ENCODE peak calls at places on chromosomes 16 and 17, in ten cellular contexts. B is COLO829; U is ELF-1; T is activated T-cell treated with anti-CD3 and anti-CD28 coated beads, Interleukin-2, amount 50 U/mL, for 4 hours; O is skeletal muscle cell; E is body of pancreas; R is NB4; G is stimulated activated CD4-positive, alpha-beta T cell treated with anti-CD3 and anti-CD28 coated beads, Interleukin-2, amount 100 ng/mL, for 48 hours; K is hepatic stellate cell; W is CD4-positive, alpha-beta memory T cell. H is an unnamed sample.

GRCh38 chr16:84839054-84839453 is 19.3 kb downstream of the CRISPLD2 start:
- DNase-seq in B (no peak), U (no peak), T (no peak), O (no peak), E (peak), R (no peak), G (no peak), K (no peak), W (no peak), H (no peak)

GRCh38 chr17:7380321-7380720 is 568 bp upstream of the TNK1 start:
- DNase-seq in B (no peak), U (peak), T (no peak), O (no peak), E (peak), R (no peak), G (no peak), K (no peak), W (no peak), H (no peak)

GRCh38 chr17:35127751-35128514 is 6.5 kb downstream of the FNDC8 start:
- DNase-seq in B (no peak), U (no peak), T (no peak), O (no peak), E (peak), R (no peak), G (no peak), K (no peak), W (no peak), H (peak)

GRCh38 chr16:57530104-57530522 is 6.3 kb downstream of the CCDC102A start:
- DNase-seq in B (peak), U (no peak), T (peak), O (peak), E (no peak), R (peak), G (peak), K (peak), W (peak), H (no peak)

GRCh38 chr17:67280279-67280678 is 35.3 kb upstream of the HELZ start:
- DNase-seq in B (no peak), U (no peak), T (no peak), O (peak), E (peak), R (no peak), G (no peak), K (no peak), W (no peak), H (no peak)

GRCh38 chr17:12990926-12991325 is 26.9 kb downstream of the ELAC2 start:
- DNase-seq in B (no peak), U (no peak), T (no peak), O (no peak), E (no peak), R (no peak), G (no peak), K (no peak), W (no peak), H (no peak)

GRCh38 chr16:79278506-79278905 is 322.0 kb downstream of the MAF start:
- DNase-seq in B (no peak), U (no peak), T (peak), O (no peak), E (no peak), R (no peak), G (peak), K (no peak), W (peak), H (no peak)

GRCh38 chr17:68461589-68461988 is 4.3 kb upstream of the WIPI1 start:
- DNase-seq in B (no peak), U (no peak), T (no peak), O (no peak), E (peak), R (no peak), G (peak), K (no peak), W (no peak), H (no peak)

GRCh38 chr16:56637814-56638750 is at the start of gene MT1A:
- DNase-seq in B (no peak), U (peak), T (no peak), O (no peak), E (peak), R (no peak), G (no peak), K (peak), W (no peak), H (no peak)

GRCh38 chr16:72434159-72434558 is 262.2 kb upstream of the PMFBP1 start:
- DNase-seq in B (no peak), U (no peak), T (no peak), O (peak), E (no peak), R (peak), G (no peak), K (no peak), W (no peak), H (no peak)

GRCh38 chr17:6070280-6070894 is at the start of gene WSCD1:
- DNase-seq in B (no peak), U (no peak), T (no peak), O (no peak), E (peak), R (no peak), G (no peak), K (no peak), W (no peak), H (no peak)

GRCh38 chr16:83996481-83997252 is 28.6 kb downstream of the NECAB2 start:
- DNase-seq in B (no peak), U (no peak), T (no peak), O (no peak), E (no peak), R (no peak), G (no peak), K (no peak), W (no peak), H (no peak)

GRCh38 chr16:28311913-28312312 is 19.6 kb downstream of the SBK1 start:
- DNase-seq in B (no peak), U (no peak), T (peak), O (no peak), E (no peak), R (no peak), G (no peak), K (no peak), W (no peak), H (no peak)

GRCh38 chr17:75555679-75556153 is 30.2 kb downstream of the LLGL2 start:
- DNase-seq in B (no peak), U (no peak), T (no peak), O (no peak), E (no peak), R (no peak), G (no peak), K (no peak), W (no peak), H (no peak)

GRCh38 chr16:87686697-87687570 is 78.9 kb downstream of the KLHDC4 start:
- DNase-seq in B (no peak), U (no peak), T (no peak), O (no peak), E (no peak), R (peak), G (no peak), K (peak), W (no peak), H (no peak)

GRCh38 chr17:82235056-82235774 is 6.4 kb downstream of the SLC16A3 start:
- DNase-seq in B (no peak), U (no peak), T (no peak), O (no peak), E (no peak), R (no peak), G (no peak), K (no peak), W (no peak), H (no peak)

GRCh38 chr16:12147681-12148479 is 171.3 kb downstream of the SNX29 start:
- DNase-seq in B (no peak), U (peak), T (no peak), O (no peak), E (no peak), R (peak), G (no peak), K (no peak), W (no peak), H (no peak)

GRCh38 chr17:67433248-67433924 is 56.3 kb downstream of the PITPNC1 start:
- DNase-seq in B (no peak), U (peak), T (no peak), O (no peak), E (no peak), R (no peak), G (no peak), K (no peak), W (no peak), H (no peak)

GRCh38 chr16:82990155-82990554 is 363.4 kb downstream of the CDH13 start:
- DNase-seq in B (no peak), U (no peak), T (no peak), O (peak), E (no peak), R (no peak), G (no peak), K (peak), W (no peak), H (peak)

GRCh38 chr16:88799569-88800276 is 3.9 kb upstream of the CDT1 start:
- DNase-seq in B (no peak), U (no peak), T (no peak), O (no peak), E (no peak), R (peak), G (no peak), K (no peak), W (no peak), H (no peak)

GRCh38 chr17:65558683-65559311 is 2.7 kb downstream of the AXIN2 start:
- DNase-seq in B (no peak), U (no peak), T (no peak), O (no peak), E (no peak), R (no peak), G (no peak), K (peak), W (peak), H (no peak)

GRCh38 chr16:20866161-20866772 is 33.9 kb downstream of the DCUN1D3 start:
- DNase-seq in B (peak), U (peak), T (no peak), O (peak), E (peak), R (peak), G (peak), K (peak), W (no peak), H (peak)

GRCh38 chr16:53837421-53837820 is 133.5 kb downstream of the FTO start:
- DNase-seq in B (no peak), U (no peak), T (no peak), O (no peak), E (no peak), R (no peak), G (no peak), K (no peak), W (no peak), H (no peak)

GRCh38 chr16:31128711-31129567 is 6.6 kb downstream of the PRSS8 start:
- DNase-seq in B (no peak), U (no peak), T (no peak), O (no peak), E (peak), R (peak), G (no peak), K (no peak), W (no peak), H (no peak)

GRCh38 chr16:82460761-82461160 is 166.0 kb upstream of the CDH13 start:
- DNase-seq in B (no peak), U (no peak), T (no peak), O (no peak), E (no peak), R (no peak), G (no peak), K (no peak), W (no peak), H (no peak)

GRCh38 chr17:9334536-9335446 is 240.8 kb downstream of the STX8 start:
- DNase-seq in B (no peak), U (no peak), T (no peak), O (no peak), E (no peak), R (no peak), G (no peak), K (no peak), W (no peak), H (no peak)

H was measured in GM04503.